ENCODE peak calls at places on chromosomes 16 and 17, in five cellular contexts. One of them, this sample, is unnamed.

GRCh38 chr17:32769846-32770245 is 107.1 kb downstream of the MYO1D start:
- DNase-seq in IMR-90: no peak
- DNase-seq in mesenchymal stem cell: no peak
- DNase-seq in H1: no peak
- DNase-seq in neuronal stem cell: no peak
- DNase-seq in this sample: peak

GRCh38 chr17:64232466-64233262 is 30.4 kb downstream of the TEX2 start:
- DNase-seq in IMR-90: no peak
- DNase-seq in mesenchymal stem cell: no peak
- DNase-seq in H1: no peak
- DNase-seq in neuronal stem cell: no peak
- DNase-seq in this sample: peak

GRCh38 chr17:44397479-44398440 is 8.3 kb upstream of the ITGA2B start:
- DNase-seq in IMR-90: no peak
- DNase-seq in mesenchymal stem cell: no peak
- DNase-seq in H1: peak
- DNase-seq in neuronal stem cell: no peak
- DNase-seq in this sample: no peak

GRCh38 chr17:17155568-17155967 is 50.6 kb downstream of the PLD6 start:
- DNase-seq in IMR-90: no peak
- DNase-seq in mesenchymal stem cell: no peak
- DNase-seq in H1: no peak
- DNase-seq in neuronal stem cell: no peak
- DNase-seq in this sample: no peak

GRCh38 chr17:42591411-42591810 is 13.9 kb upstream of the PSMC3IP start:
- DNase-seq in IMR-90: no peak
- DNase-seq in mesenchymal stem cell: no peak
- DNase-seq in H1: no peak
- DNase-seq in neuronal stem cell: no peak
- DNase-seq in this sample: no peak

GRCh38 chr17:68972119-68972704 is 17.0 kb upstream of the ABCA8 start:
- DNase-seq in IMR-90: peak
- DNase-seq in mesenchymal stem cell: peak
- DNase-seq in H1: no peak
- DNase-seq in neuronal stem cell: peak
- DNase-seq in this sample: no peak

GRCh38 chr17:17403899-17404576 is 72.8 kb upstream of the MED9 start:
- DNase-seq in IMR-90: no peak
- DNase-seq in mesenchymal stem cell: no peak
- DNase-seq in H1: no peak
- DNase-seq in neuronal stem cell: no peak
- DNase-seq in this sample: no peak

GRCh38 chr16:3243882-3244281 is 8.9 kb upstream of the ZNF200 start:
- DNase-seq in IMR-90: no peak
- DNase-seq in mesenchymal stem cell: no peak
- DNase-seq in H1: no peak
- DNase-seq in neuronal stem cell: no peak
- DNase-seq in this sample: no peak

GRCh38 chr17:39177256-39177655 is 11.3 kb upstream of the ARL5C start:
- DNase-seq in IMR-90: no peak
- DNase-seq in mesenchymal stem cell: no peak
- DNase-seq in H1: peak
- DNase-seq in neuronal stem cell: no peak
- DNase-seq in this sample: peak

GRCh38 chr16:27350006-27350405 is 36.2 kb downstream of the IL4R start:
- DNase-seq in IMR-90: no peak
- DNase-seq in mesenchymal stem cell: no peak
- DNase-seq in H1: no peak
- DNase-seq in neuronal stem cell: no peak
- DNase-seq in this sample: no peak

GRCh38 chr16:8194795-8195194 is 395.5 kb downstream of the TMEM114 start:
- DNase-seq in IMR-90: no peak
- DNase-seq in mesenchymal stem cell: no peak
- DNase-seq in H1: peak
- DNase-seq in neuronal stem cell: peak
- DNase-seq in this sample: no peak

GRCh38 chr16:67283826-67284555 is 4.7 kb downstream of the PLEKHG4 start:
- DNase-seq in IMR-90: no peak
- DNase-seq in mesenchymal stem cell: no peak
- DNase-seq in H1: no peak
- DNase-seq in neuronal stem cell: no peak
- DNase-seq in this sample: no peak

GRCh38 chr16:90004577-90004976 is 14.7 kb downstream of the DBNDD1 start:
- DNase-seq in IMR-90: no peak
- DNase-seq in mesenchymal stem cell: no peak
- DNase-seq in H1: no peak
- DNase-seq in neuronal stem cell: no peak
- DNase-seq in this sample: no peak

GRCh38 chr17:50218771-50219315 is 17.4 kb upstream of the COL1A1 start:
- DNase-seq in IMR-90: peak
- DNase-seq in mesenchymal stem cell: peak
- DNase-seq in H1: no peak
- DNase-seq in neuronal stem cell: no peak
- DNase-seq in this sample: no peak

GRCh38 chr17:76968707-76969597 is 100.7 kb downstream of the MGAT5B start:
- DNase-seq in IMR-90: no peak
- DNase-seq in mesenchymal stem cell: peak
- DNase-seq in H1: peak
- DNase-seq in neuronal stem cell: peak
- DNase-seq in this sample: peak

GRCh38 chr16:57265850-57266530 is 18.5 kb downstream of the PLLP start:
- DNase-seq in IMR-90: no peak
- DNase-seq in mesenchymal stem cell: no peak
- DNase-seq in H1: no peak
- DNase-seq in neuronal stem cell: no peak
- DNase-seq in this sample: peak

DNA sequence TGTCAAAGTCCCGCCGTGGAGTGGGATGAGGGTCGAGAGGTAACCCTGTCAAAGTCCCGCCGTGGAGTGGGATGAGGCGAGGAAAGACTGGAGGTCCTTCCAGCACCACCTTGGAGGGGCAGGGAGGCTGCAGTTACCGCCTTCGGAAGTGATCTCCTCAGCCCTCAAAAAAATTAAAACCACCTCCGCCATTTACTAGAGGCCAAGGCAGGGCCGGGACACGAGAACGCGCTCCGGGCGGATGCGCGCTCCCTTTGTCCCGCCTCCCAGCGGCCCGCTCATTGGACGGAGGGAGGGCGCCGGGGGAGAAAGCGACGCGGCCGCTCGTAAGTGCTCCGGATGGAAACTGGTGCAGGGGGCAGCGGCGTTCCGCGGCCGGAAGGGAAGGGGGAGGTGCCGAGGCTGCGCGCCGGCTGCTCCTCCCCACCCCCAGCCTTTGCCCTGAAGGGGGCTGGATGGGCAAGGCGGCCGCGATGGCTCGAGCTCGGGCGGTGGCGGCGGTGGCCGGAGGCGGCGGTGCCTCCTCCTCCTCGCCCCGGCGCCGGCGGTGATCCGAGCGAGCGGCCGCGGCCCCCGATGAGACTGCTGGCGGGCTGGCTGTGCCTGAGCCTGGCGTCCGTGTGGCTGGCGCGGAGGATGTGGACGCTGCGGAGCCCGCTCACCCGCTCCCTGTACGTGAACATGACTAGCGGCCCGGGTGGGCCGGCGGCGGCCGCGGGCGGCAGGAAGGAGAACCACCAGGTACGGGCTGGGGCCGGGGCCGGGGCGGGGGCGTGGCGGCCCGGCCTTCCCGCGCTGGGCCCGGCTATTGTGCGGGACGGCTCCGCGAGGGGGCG is at the start of gene METTL9:
- DNase-seq in IMR-90: peak
- DNase-seq in mesenchymal stem cell: peak
- DNase-seq in H1: peak
- DNase-seq in neuronal stem cell: peak
- DNase-seq in this sample: peak
- H3K4ac ChIP-seq in IMR-90: peak
- H3K4ac ChIP-seq in mesenchymal stem cell: peak
- H3K4ac ChIP-seq in H1: peak
- H3K4ac ChIP-seq in neuronal stem cell: no peak
- H3K4ac ChIP-seq in this sample: peak

DNA sequence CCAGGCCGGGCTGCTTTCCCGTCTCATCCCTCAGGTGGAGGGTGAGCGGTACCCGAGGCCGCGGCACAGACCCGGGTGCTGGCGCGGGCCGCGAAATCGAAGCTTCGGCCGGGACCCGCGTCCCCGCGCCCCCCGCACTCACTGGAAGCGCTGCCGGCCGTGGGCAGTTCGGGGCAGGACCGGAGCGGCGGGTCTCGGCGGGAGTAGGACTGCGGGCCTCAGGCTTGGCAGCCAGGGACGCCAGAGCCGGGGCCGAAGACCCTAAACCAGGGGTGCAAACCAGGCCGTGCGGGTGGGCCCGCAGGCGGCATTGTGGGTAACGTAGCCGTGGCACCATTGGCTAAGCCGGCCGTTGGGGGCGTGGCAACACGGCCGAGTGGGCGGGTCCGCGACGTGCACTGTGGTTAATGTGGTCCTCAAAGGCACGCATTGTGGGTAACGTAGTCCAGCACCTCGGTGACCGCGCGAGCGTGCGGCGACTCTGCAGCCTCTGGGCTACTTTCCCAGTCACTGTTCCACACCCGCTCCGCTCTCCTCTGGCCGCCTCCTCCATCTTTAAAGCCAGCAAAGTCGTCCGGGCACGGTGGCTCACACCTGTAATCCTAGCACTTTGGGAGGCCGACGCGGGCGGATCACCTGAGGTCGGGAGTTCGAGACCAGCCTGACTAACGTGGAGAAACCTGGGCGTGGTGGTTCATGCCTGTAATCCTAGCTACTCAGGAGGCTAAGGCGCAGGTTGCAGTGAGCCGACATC is at the start of gene ZNF500:
- DNase-seq in IMR-90: peak
- DNase-seq in mesenchymal stem cell: peak
- DNase-seq in H1: peak
- DNase-seq in neuronal stem cell: peak
- DNase-seq in this sample: peak
- H3K4ac ChIP-seq in IMR-90: peak
- H3K4ac ChIP-seq in mesenchymal stem cell: peak
- H3K4ac ChIP-seq in H1: no peak
- H3K4ac ChIP-seq in neuronal stem cell: no peak
- H3K4ac ChIP-seq in this sample: peak

GRCh38 chr16:46689492-46690280 is at the start of gene ORC6:
- DNase-seq in IMR-90: peak
- DNase-seq in mesenchymal stem cell: peak
- DNase-seq in H1: peak
- DNase-seq in neuronal stem cell: peak
- DNase-seq in this sample: peak
- H3K4ac ChIP-seq in IMR-90: peak
- H3K4ac ChIP-seq in mesenchymal stem cell: peak
- H3K4ac ChIP-seq in H1: peak
- H3K4ac ChIP-seq in neuronal stem cell: no peak
- H3K4ac ChIP-seq in this sample: peak

GRCh38 chr17:36545465-36546417 is 1.0 kb downstream of the GGNBP2 start:
- DNase-seq in IMR-90: peak
- DNase-seq in mesenchymal stem cell: peak
- DNase-seq in H1: peak
- DNase-seq in neuronal stem cell: peak
- DNase-seq in this sample: peak
- H3K4ac ChIP-seq in IMR-90: peak
- H3K4ac ChIP-seq in mesenchymal stem cell: peak
- H3K4ac ChIP-seq in H1: no peak
- H3K4ac ChIP-seq in neuronal stem cell: no peak
- H3K4ac ChIP-seq in this sample: peak

GRCh38 chr17:7237266-7237760 is 1.9 kb downstream of the PHF23 start:
- DNase-seq in IMR-90: no peak
- DNase-seq in mesenchymal stem cell: no peak
- DNase-seq in H1: no peak
- DNase-seq in neuronal stem cell: no peak
- DNase-seq in this sample: no peak

GRCh38 chr17:7239091-7240027 is at the start of gene PHF23:
- DNase-seq in IMR-90: peak
- DNase-seq in mesenchymal stem cell: peak
- DNase-seq in H1: peak
- DNase-seq in neuronal stem cell: peak
- DNase-seq in this sample: peak

GRCh38 chr17:7237761-7238417 is 1.4 kb downstream of the PHF23 start:
- DNase-seq in IMR-90: peak
- DNase-seq in mesenchymal stem cell: peak
- DNase-seq in H1: peak
- DNase-seq in neuronal stem cell: peak
- DNase-seq in this sample: no peak

GRCh38 chr17:7236808-7237207 is 2.4 kb downstream of the PHF23 start:
- DNase-seq in IMR-90: no peak
- DNase-seq in mesenchymal stem cell: no peak
- DNase-seq in H1: no peak
- DNase-seq in neuronal stem cell: no peak
- DNase-seq in this sample: no peak

GRCh38 chr17:7238418-7239090 is 703 bp downstream of the PHF23 start:
- DNase-seq in IMR-90: no peak
- DNase-seq in mesenchymal stem cell: no peak
- DNase-seq in H1: no peak
- DNase-seq in neuronal stem cell: no peak
- DNase-seq in this sample: no peak
- H3K4ac ChIP-seq in IMR-90: peak
- H3K4ac ChIP-seq in mesenchymal stem cell: peak
- H3K4ac ChIP-seq in H1: peak
- H3K4ac ChIP-seq in neuronal stem cell: no peak
- H3K4ac ChIP-seq in this sample: peak

DNA sequence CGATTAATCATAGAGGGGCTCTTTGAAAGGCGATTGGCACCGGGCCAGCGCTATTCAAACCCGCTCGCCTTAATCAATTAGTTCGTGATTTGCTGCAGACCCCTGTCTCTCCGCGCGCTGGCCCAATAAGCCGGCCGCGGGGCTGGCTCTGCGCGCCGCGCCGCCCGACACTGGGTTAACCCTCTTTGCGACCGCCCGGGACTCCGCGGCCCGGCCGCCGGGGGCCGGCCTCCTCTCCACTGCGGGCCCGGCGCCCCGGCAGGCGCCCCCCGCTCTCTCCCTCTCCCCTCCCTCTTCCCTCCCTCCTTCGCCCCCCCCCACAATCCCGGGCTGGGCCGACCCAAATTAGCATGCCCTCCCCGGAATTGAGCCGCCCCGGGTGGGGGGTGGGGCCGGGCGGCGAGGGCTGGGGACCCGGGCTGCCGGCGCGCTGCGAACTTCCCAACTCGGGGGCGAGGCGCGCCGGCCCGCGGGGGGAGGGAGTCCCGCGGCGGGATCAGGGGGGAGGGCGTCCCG is 423 bp upstream of the SALL1 start:
- DNase-seq in IMR-90: peak
- DNase-seq in mesenchymal stem cell: peak
- DNase-seq in H1: peak
- DNase-seq in neuronal stem cell: peak
- DNase-seq in this sample: no peak
- H3K4ac ChIP-seq in IMR-90: no peak
- H3K4ac ChIP-seq in mesenchymal stem cell: no peak
- H3K4ac ChIP-seq in H1: no peak
- H3K4ac ChIP-seq in neuronal stem cell: no peak
- H3K4ac ChIP-seq in this sample: no peak

GRCh38 chr16:30958164-30959083 is 870 bp downstream of the SETD1A start:
- DNase-seq in IMR-90: peak
- DNase-seq in mesenchymal stem cell: peak
- DNase-seq in H1: peak
- DNase-seq in neuronal stem cell: peak
- DNase-seq in this sample: no peak
- H3K4ac ChIP-seq in IMR-90: peak
- H3K4ac ChIP-seq in mesenchymal stem cell: no peak
- H3K4ac ChIP-seq in H1: no peak
- H3K4ac ChIP-seq in neuronal stem cell: no peak
- H3K4ac ChIP-seq in this sample: peak